ENCODE peak calls at places on chromosomes 3 and 15, in eight cellular contexts. Z is A549, A is spleen, X is AG10803, K is foreskin fibroblast, J is astrocyte of the spinal cord, E is fibroblast of villous mesenchyme, P is suprapubic skin. H is an unnamed sample.

GRCh38 chr15:59322056-59322755 is 50.5 kb downstream of the MYO1E start:
- DNase-seq in Z (no peak), A (no peak), X (no peak), K (no peak), J (no peak), E (no peak), P (no peak), H (no peak)

GRCh38 chr15:63986751-63987341 is 59.4 kb downstream of the DAPK2 start:
- DNase-seq in Z (no peak), A (peak), X (peak), K (no peak), J (no peak), E (no peak), P (no peak), H (no peak)

GRCh38 chr3:136186330-136186729 is 9.8 kb downstream of the MSL2 start:
- DNase-seq in Z (no peak), A (no peak), X (no peak), K (no peak), J (no peak), E (no peak), P (no peak), H (peak)

GRCh38 chr3:66115858-66116654 is 77.3 kb upstream of the MAGI1 start:
- DNase-seq in Z (peak), A (no peak), X (peak), K (peak), J (peak), E (peak), P (peak), H (peak)

GRCh38 chr15:64161688-64162477 is 939 bp downstream of the PPIB start:
- DNase-seq in Z (no peak), A (no peak), X (no peak), K (no peak), J (no peak), E (no peak), P (no peak), H (no peak)

GRCh38 chr15:89499156-89499555 is 2.8 kb upstream of the RHCG start:
- DNase-seq in Z (no peak), A (peak), X (no peak), K (no peak), J (no peak), E (no peak), P (peak), H (no peak)

GRCh38 chr3:4740397-4741105 is 238.7 kb upstream of the BHLHE40 start:
- DNase-seq in Z (no peak), A (no peak), X (peak), K (no peak), J (no peak), E (no peak), P (no peak), H (no peak)

GRCh38 chr3:121718205-121718846 is 31.2 kb downstream of the GOLGB1 start:
- DNase-seq in Z (no peak), A (no peak), X (no peak), K (no peak), J (no peak), E (no peak), P (no peak), H (no peak)

GRCh38 chr3:82093641-82094040 is 332.2 kb upstream of the GBE1 start:
- DNase-seq in Z (no peak), A (no peak), X (no peak), K (no peak), J (no peak), E (peak), P (no peak), H (no peak)

GRCh38 chr3:30162579-30162978 is 443.8 kb upstream of the TGFBR2 start:
- DNase-seq in Z (no peak), A (no peak), X (peak), K (peak), J (peak), E (peak), P (no peak), H (peak)

GRCh38 chr3:152026033-152026556 is 152.7 kb downstream of the SUCNR1 start:
- DNase-seq in Z (peak), A (no peak), X (peak), K (peak), J (peak), E (peak), P (no peak), H (peak)

GRCh38 chr15:89203705-89204273 is 17.6 kb downstream of the RLBP1 start:
- DNase-seq in Z (no peak), A (no peak), X (no peak), K (no peak), J (no peak), E (no peak), P (no peak), H (no peak)

DNA sequence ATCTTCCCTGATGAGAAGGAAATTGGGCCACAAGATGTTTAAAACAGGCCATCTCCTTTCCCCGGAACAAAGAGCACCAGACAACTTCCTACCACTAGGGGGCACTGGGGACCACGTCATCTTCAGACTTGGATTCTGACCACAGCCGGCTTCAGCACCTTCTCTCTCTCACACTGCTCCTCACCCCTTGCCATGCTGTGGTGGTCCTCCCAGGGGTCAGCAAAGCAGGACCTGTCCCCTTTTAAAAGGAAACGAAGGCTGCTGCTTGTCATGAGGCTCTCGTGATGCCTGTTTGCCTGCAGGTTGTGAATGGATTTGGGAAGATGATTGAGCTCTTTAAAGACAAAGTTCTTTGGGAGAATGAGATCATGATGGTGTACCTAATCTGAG is 16.2 kb downstream of the RFT1 start:
- DNase-seq in Z (peak), A (peak), X (peak), K (peak), J (peak), E (peak), P (peak), H (peak)
- TF ChIP-seq CTCF in Z (peak), A (peak), X (peak), K (peak), J (peak), E (peak), P (peak), H (peak)

GRCh38 chr3:181707980-181708379 is 3.7 kb upstream of the SOX2 start:
- DNase-seq in Z (no peak), A (no peak), X (no peak), K (no peak), J (no peak), E (no peak), P (no peak), H (no peak)
- H3K4me3 ChIP-seq in Z (no peak), A (no peak), X (no peak), K (no peak), J (no peak), E (no peak), P (no peak), H (no peak)

DNA sequence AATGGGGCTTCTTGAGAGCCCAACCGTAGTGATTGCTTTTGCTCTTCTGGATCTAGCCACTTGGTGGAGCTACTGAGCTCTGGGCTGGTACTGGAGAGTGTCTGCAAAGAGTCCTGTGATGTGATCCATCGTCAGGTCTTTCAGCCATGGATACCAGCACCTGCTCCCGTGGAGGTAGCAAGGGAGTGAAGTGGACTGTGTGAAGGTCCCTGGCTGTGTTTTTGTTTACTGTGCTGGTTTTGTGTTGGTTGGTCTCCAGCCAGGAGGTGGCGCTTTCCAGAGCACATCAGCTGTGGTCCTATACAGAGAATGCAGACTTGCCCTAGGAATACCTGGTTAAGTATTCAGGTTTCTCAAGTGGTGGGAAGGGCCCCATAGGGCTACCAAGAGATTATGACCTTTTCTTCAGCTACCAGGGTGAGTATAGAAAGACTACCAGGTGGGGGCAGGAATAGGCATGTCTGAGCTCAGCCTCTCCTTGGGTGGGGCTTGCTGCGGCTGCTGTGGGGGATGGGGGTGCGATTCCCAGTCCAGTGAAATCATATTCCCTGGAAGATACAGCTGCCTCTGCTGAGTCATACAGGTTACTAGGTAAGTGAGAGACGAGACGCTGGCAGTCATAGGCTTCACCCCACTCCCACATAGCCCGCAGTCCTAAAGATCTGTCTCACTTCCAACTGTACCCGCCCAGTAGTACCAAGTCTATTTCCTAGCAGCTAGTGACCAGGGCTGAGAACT is 733.7 kb downstream of the ZNF385D start:
- DNase-seq in Z (peak), A (no peak), X (no peak), K (no peak), J (no peak), E (no peak), P (no peak), H (no peak)
- TF ChIP-seq CTCF in Z (no peak), A (no peak), X (peak), K (peak), J (peak), E (peak), P (no peak), H (peak)

GRCh38 chr15:62886431-62887071 is 156.0 kb upstream of the TPM1 start:
- DNase-seq in Z (peak), A (no peak), X (peak), K (peak), J (peak), E (no peak), P (no peak), H (peak)
- H3K4me3 ChIP-seq in Z (no peak), A (no peak), X (no peak), K (no peak), J (no peak), E (no peak), P (no peak), H (peak)

H was measured in choroid plexus epithelial cell.